ENCODE peak calls at places on chromosomes 2 and 18, in eight cellular contexts. N, F, T, V, D, C, R and X are unnamed samples.

GRCh38 chr2:143937563-143938346 is 582.2 kb downstream of the ZEB2 start:
- DNase-seq in R (no peak), T (no peak), C (no peak), N (no peak), D (no peak), V (no peak), F (no peak), X (no peak)

GRCh38 chr2:169696381-169696780 is 2.1 kb downstream of the PHOSPHO2 start:
- DNase-seq in T (no peak), R (no peak), F (no peak), V (no peak), N (no peak), C (no peak), D (no peak), X (no peak)

GRCh38 chr2:8412586-8412985 is 269.3 kb upstream of the ID2 start:
- DNase-seq in N (no peak), T (no peak), F (no peak), V (peak; percentile 20), C (no peak), R (peak; percentile 59), D (no peak), X (peak; percentile 39)

GRCh38 chr18:76491436-76491800 is 3.6 kb downstream of the ZNF516 start:
- DNase-seq in D (no peak), F (peak; percentile 64), C (peak; percentile 84), R (peak; percentile 86), N (peak; percentile 58), V (peak; percentile 82), T (peak; percentile 86), X (no peak)

GRCh38 chr2:964567-964966 is 13.9 kb downstream of the SNTG2 start:
- DNase-seq in D (no peak), N (no peak), C (no peak), T (no peak), F (no peak), V (peak; percentile 11), R (no peak), X (no peak)

GRCh38 chr2:20491739-20492531 is 45.1 kb downstream of the RHOB start:
- DNase-seq in V (no peak), C (peak; percentile 57), N (no peak), T (no peak), F (no peak), R (peak; percentile 56), D (no peak), X (no peak)

GRCh38 chr2:43228341-43228751 is 1.9 kb upstream of the ZFP36L2 start:
- DNase-seq in C (peak; percentile 36), F (no peak), V (no peak), R (no peak), N (no peak), T (peak; percentile 25), D (no peak), X (no peak)

GRCh38 chr2:2191110-2191707 is 139.9 kb downstream of the MYT1L start:
- DNase-seq in T (no peak), V (no peak), R (no peak), N (no peak), F (no peak), D (no peak), C (no peak), X (no peak)

GRCh38 chr2:127051116-127051779 is 55.7 kb downstream of the BIN1 start:
- DNase-seq in D (no peak), R (no peak), N (no peak), V (no peak), T (peak; percentile 43), F (peak; percentile 28), C (no peak), X (no peak)

GRCh38 chr18:46294325-46294724 is 190.1 kb downstream of the HAUS1 start:
- DNase-seq in D (no peak), R (no peak), V (no peak), F (no peak), N (no peak), T (no peak), C (peak; percentile 20), X (no peak)

GRCh38 chr2:179954026-179954425 is 53.1 kb downstream of the CWC22 start:
- DNase-seq in V (no peak), N (peak; percentile 38), R (no peak), D (no peak), F (no peak), C (no peak), T (no peak), X (no peak)

GRCh38 chr2:240235149-240235803 is 94.8 kb upstream of the OTOS start:
- DNase-seq in D (no peak), C (no peak), N (no peak), V (no peak), F (no peak), R (peak; percentile 25), T (peak; percentile 43), X (no peak)

GRCh38 chr2:62760555-62760954 is 55.0 kb downstream of the EHBP1 start:
- DNase-seq in F (no peak), V (no peak), R (no peak), N (no peak), D (no peak), T (no peak), C (no peak), X (peak; percentile 15)

GRCh38 chr2:441258-442023 is 153.6 kb upstream of the ALKAL2 start:
- DNase-seq in N (no peak), F (no peak), R (no peak), T (no peak), D (no peak), V (no peak), C (no peak), X (no peak)

GRCh38 chr18:50870138-50870845 is 8.6 kb upstream of the ME2 start:
- DNase-seq in T (peak; percentile 61), D (no peak), C (peak; percentile 27), F (no peak), R (no peak), V (peak; percentile 76), N (no peak), X (no peak)

GRCh38 chr2:75162897-75163296 is 36.4 kb downstream of the TACR1 start:
- DNase-seq in D (no peak), T (no peak), C (peak; percentile 24), R (no peak), V (no peak), N (no peak), F (no peak), X (no peak)

GRCh38 chr18:21599585-21600525 is 649 bp downstream of the ESCO1 start:
- DNase-seq in F (no peak), N (peak; percentile 52), D (no peak), V (peak; percentile 79), T (peak; percentile 85), C (peak; percentile 59), R (peak; percentile 72), X (peak; percentile 15)

GRCh38 chr2:68564426-68564825 is 79.0 kb upstream of the PROKR1 start:
- DNase-seq in T (no peak), C (no peak), N (no peak), V (no peak), R (no peak), F (no peak), D (no peak), X (no peak)

GRCh38 chr2:71452565-71452964 is 796 bp upstream of the DYSF start:
- DNase-seq in D (no peak), V (peak; percentile 19), C (peak; percentile 98), N (no peak), F (no peak), T (no peak), R (peak; percentile 51), X (no peak)

GRCh38 chr2:64848945-64849344 is 140.3 kb upstream of the SLC1A4 start:
- DNase-seq in V (no peak), T (no peak), F (no peak), D (no peak), N (no peak), C (no peak), R (no peak), X (no peak)

GRCh38 chr2:219706823-219707281 is 79.4 kb downstream of the SLC4A3 start:
- DNase-seq in T (no peak), N (no peak), F (no peak), C (peak; percentile 30), V (no peak), R (no peak), D (no peak), X (no peak)

GRCh38 chr2:238464389-238464788 is 37.7 kb downstream of the ASB1 start:
- DNase-seq in R (no peak), N (no peak), F (no peak), V (no peak), T (no peak), C (no peak), D (no peak), X (no peak)

GRCh38 chr2:143878131-143878530 is 641.8 kb downstream of the ZEB2 start:
- DNase-seq in V (no peak), C (no peak), T (no peak), D (no peak), R (no peak), F (no peak), N (peak; percentile 2), X (no peak)

GRCh38 chr2:8475349-8476045 is 206.4 kb upstream of the ID2 start:
- DNase-seq in N (peak; percentile 31), V (no peak), D (no peak), R (no peak), T (no peak), F (peak; percentile 72), C (peak; percentile 20), X (no peak)

GRCh38 chr18:78406743-78407455 is 572.7 kb upstream of the SALL3 start:
- DNase-seq in V (no peak), T (no peak), C (peak; percentile 6), N (peak; percentile 71), R (no peak), D (no peak), F (no peak), X (no peak)

GRCh38 chr2:28342081-28342967 is 50.3 kb upstream of the FOSL2 start:
- DNase-seq in R (peak; percentile 74), N (no peak), F (no peak), T (peak; percentile 39), V (peak; percentile 31), C (no peak), D (peak; percentile 75), X (no peak)

GRCh38 chr2:40085786-40086185 is 306.7 kb upstream of the THUMPD2 start:
- DNase-seq in R (no peak), V (no peak), C (no peak), T (no peak), F (no peak), D (no peak), N (no peak), X (no peak)